ENCODE peak calls at places on chromosomes 11 and 22, in four cellular contexts. F is A549, T is HCT116, A is OCI-LY7. R is an unnamed sample.

GRCh38 chr11:69292221-69292648 is 1.7 kb upstream of the MYEOV start:
- DNase-seq in T (no peak), F (no peak), A (peak; percentile 52), R (peak; percentile 11)

GRCh38 chr11:6566704-6567370 is 36.6 kb downstream of the RRP8 start:
- DNase-seq in T (no peak), A (no peak), F (no peak), R (no peak)

GRCh38 chr22:28799125-28799833 is 1.1 kb downstream of the XBP1 start:
- DNase-seq in T (peak; percentile 35), F (peak; percentile 71), A (peak; percentile 27), R (peak; percentile 53)

GRCh38 chr11:68677432-68677831 is 6.9 kb upstream of the GAL start:
- DNase-seq in T (peak; percentile 59), A (no peak), F (peak; percentile 71), R (no peak)

GRCh38 chr11:293852-294661 is 5.1 kb downstream of the PGGHG start:
- DNase-seq in T (no peak), A (no peak), F (no peak), R (no peak)

GRCh38 chr22:20437253-20438065 is at the start of gene SCARF2:
- DNase-seq in A (no peak), T (no peak), F (no peak), R (no peak)

GRCh38 chr11:115709297-115709696 is 205.1 kb upstream of the CADM1 start:
- DNase-seq in A (no peak), T (no peak), F (no peak), R (no peak)

GRCh38 chr11:113974741-113975470 is at the start of gene HTR3A:
- DNase-seq in F (no peak), A (no peak), T (peak; percentile 69), R (no peak)

GRCh38 chr11:117618956-117619355 is 178.1 kb downstream of the DSCAML1 start:
- DNase-seq in A (no peak), T (no peak), F (no peak), R (no peak)

GRCh38 chr11:16032974-16033373 is 323.4 kb downstream of the SOX6 start:
- DNase-seq in F (no peak), T (no peak), A (no peak), R (no peak)

GRCh38 chr11:128745296-128746183 is 51.7 kb downstream of the FLI1 start:
- DNase-seq in F (no peak), A (no peak), T (no peak), R (no peak)

GRCh38 chr11:128574576-128575011 is 12.8 kb downstream of the ETS1 start:
- DNase-seq in T (no peak), F (no peak), A (no peak), R (no peak)

GRCh38 chr11:124759268-124760204 is 2.6 kb downstream of the ESAM start:
- DNase-seq in A (no peak), F (no peak), T (no peak), R (no peak)

GRCh38 chr11:124760806-124761205 is 1.3 kb downstream of the ESAM start:
- DNase-seq in F (no peak), A (no peak), T (no peak), R (no peak)

GRCh38 chr11:124758355-124759267 is 3.5 kb downstream of the ESAM start:
- DNase-seq in T (peak; percentile 59), F (peak; percentile 77), A (peak; percentile 79), R (peak; percentile 23)

GRCh38 chr11:124761301-124762021 is 629 bp downstream of the ESAM start:
- DNase-seq in A (no peak), F (no peak), T (no peak), R (no peak)

GRCh38 chr11:124760205-124760652 is 1.9 kb downstream of the ESAM start:
- DNase-seq in T (no peak), A (no peak), F (no peak), R (peak; percentile 24)
- H3K4me2 ChIP-seq in T (no peak overlapping the region), A (no peak overlapping the region), F (no peak overlapping the region), R (peak overlapping the region; percentile 90)

GRCh38 chr11:118688851-118689502 is 9.5 kb upstream of the TREH start:
- DNase-seq in A (no peak), F (no peak), T (no peak), R (no peak)

GRCh38 chr11:118689503-118689851 is 10.0 kb upstream of the TREH start:
- DNase-seq in F (no peak), A (no peak), T (no peak), R (no peak)

GRCh38 chr11:118689852-118690552 is 10.6 kb upstream of the TREH start:
- DNase-seq in F (peak; percentile 79), A (peak; percentile 91), T (peak; percentile 91), R (peak; percentile 91)

GRCh38 chr11:118691926-118692830 is 12.7 kb upstream of the TREH start:
- DNase-seq in T (no peak), F (no peak), A (no peak), R (peak; percentile 99)

GRCh38 chr11:118690553-118691304 is 11.3 kb upstream of the TREH start:
- DNase-seq in T (no peak), F (no peak), A (no peak), R (peak; percentile 24)
- H3K4me2 ChIP-seq in T (peak overlapping the region; percentile 83), F (peak overlapping the region; percentile 69), A (no peak overlapping the region), R (peak overlapping the region; percentile 98)

DNA sequence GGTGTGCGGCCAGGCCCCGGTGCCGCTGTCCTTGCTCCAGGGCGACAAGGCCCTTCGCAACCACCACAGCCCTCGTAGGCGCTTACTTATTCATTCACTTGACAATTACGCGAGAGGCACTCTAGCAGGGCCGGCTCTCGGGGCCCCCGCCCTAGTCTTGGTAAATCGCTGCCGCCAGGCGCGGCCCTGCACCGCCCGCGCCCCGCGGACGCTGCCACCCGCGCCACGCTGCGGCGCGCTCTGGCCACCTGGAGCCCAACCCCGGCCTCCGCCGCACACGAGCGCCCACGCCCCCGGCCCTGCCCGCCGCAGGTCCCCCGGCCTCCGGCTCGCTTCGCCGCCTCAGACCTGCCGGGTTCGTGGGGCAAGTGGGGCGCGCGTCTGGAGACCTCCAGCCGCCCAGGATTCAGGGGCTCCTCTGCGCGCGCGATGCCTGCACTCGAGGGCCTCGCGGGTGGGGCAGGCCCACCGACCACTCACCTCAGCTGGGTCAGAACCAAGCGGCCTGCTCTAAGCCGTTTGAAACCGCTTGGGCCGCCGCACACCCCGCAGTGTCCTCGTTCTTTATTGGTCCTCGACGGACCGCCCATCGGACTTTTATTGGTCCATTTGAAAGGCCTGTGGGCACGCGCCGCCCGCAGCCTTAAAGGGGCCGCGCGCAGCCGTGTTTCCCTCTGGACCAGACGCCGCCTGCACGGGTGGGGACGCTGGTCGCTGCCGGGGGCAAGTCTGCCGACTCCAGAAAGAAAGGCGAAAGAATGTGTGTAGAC is at the start of gene CKAP5:
- DNase-seq in F (peak; percentile 98), A (peak; percentile 94), T (peak; percentile 73), R (peak; percentile 93)
- H3K4me2 ChIP-seq in F (peak within 1 kb of the TSS; percentile 85), A (peak within 1 kb of the TSS; percentile 79), T (peak within 1 kb of the TSS; percentile 81), R (peak within 1 kb of the TSS; percentile 73)

GRCh38 chr11:94525933-94526332 is 13.7 kb downstream of the C11orf97 start:
- DNase-seq in A (no peak), F (no peak), T (no peak), R (no peak)
- H3K4me2 ChIP-seq in A (no peak overlapping the region), F (no peak overlapping the region), T (no peak overlapping the region), R (no peak overlapping the region)

DNA sequence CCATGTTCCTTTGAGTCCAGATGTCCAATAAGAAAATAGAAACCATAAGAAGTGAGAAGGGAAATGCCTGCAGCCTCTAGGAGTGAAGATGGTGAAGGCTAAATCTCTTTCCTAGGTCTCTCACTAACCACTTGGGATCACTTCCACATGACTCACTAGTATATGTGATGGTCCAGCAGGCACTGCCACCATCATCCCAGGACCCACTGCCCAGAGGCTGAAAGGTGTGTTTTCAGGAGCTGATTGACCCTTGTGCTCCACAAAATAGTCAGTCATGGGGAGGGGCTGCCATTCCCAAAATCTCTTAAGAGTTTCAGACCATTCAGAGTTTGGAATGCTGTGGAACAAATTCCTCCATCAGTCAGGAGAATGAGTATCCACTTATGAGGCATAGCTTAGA is 22.9 kb downstream of the UBASH3B start:
- DNase-seq in T (no peak), A (no peak), F (no peak), R (no peak)
- H3K4me2 ChIP-seq in T (no peak overlapping the region), A (no peak overlapping the region), F (no peak overlapping the region), R (no peak overlapping the region)

R was measured in MM.1S.